ENCODE peak calls at places on chromosomes 12 and 14, in eight cellular contexts. Q, Y, L, A, P, G, K and R are unnamed samples.

GRCh38 chr12:114673169-114673833 is 10.7 kb downstream of the TBX3 start:
- DNase-seq in G (no peak), P (no peak), A (peak), K (no peak), Y (peak), Q (peak), L (no peak), R (no peak)

GRCh38 chr12:123526542-123527080 is 6.9 kb downstream of the RILPL1 start:
- DNase-seq in Q (no peak), P (no peak), G (peak), A (no peak), Y (no peak), L (no peak), K (no peak), R (no peak)

GRCh38 chr12:38691164-38691563 is 214.2 kb downstream of the CPNE8 start:
- DNase-seq in L (no peak), Y (no peak), G (no peak), Q (no peak), P (no peak), K (no peak), A (peak), R (no peak)

GRCh38 chr12:77940566-77940965 is 109.9 kb downstream of the NAV3 start:
- DNase-seq in Q (no peak), Y (no peak), P (no peak), A (peak), K (no peak), L (no peak), G (no peak), R (no peak)

GRCh38 chr14:30883508-30884294 is 9.3 kb downstream of the COCH start:
- DNase-seq in Q (no peak), Y (no peak), L (no peak), P (no peak), K (no peak), A (no peak), G (no peak), R (no peak)

GRCh38 chr14:28653521-28653920 is 113.1 kb upstream of the FOXG1 start:
- DNase-seq in G (no peak), K (no peak), P (no peak), Y (no peak), A (peak), L (no peak), Q (no peak), R (no peak)

GRCh38 chr12:121872546-121873223 is 14.0 kb upstream of the HPD start:
- DNase-seq in Q (no peak), A (peak), K (no peak), L (no peak), P (no peak), G (peak), Y (no peak), R (no peak)

GRCh38 chr12:107884769-107885694 is 110.5 kb downstream of the ASCL4 start:
- DNase-seq in L (peak), Y (peak), A (peak), K (no peak), Q (peak), P (peak), G (peak), R (no peak)

GRCh38 chr12:25959069-25959961 is 833 bp downstream of the RASSF8 start:
- DNase-seq in L (no peak), G (peak), P (peak), K (no peak), Y (peak), A (peak), Q (peak), R (no peak)

GRCh38 chr14:95055318-95055717 is 102.0 kb downstream of the DICER1 start:
- DNase-seq in G (no peak), Y (no peak), Q (no peak), A (no peak), L (no peak), P (no peak), K (no peak), R (no peak)

DNA sequence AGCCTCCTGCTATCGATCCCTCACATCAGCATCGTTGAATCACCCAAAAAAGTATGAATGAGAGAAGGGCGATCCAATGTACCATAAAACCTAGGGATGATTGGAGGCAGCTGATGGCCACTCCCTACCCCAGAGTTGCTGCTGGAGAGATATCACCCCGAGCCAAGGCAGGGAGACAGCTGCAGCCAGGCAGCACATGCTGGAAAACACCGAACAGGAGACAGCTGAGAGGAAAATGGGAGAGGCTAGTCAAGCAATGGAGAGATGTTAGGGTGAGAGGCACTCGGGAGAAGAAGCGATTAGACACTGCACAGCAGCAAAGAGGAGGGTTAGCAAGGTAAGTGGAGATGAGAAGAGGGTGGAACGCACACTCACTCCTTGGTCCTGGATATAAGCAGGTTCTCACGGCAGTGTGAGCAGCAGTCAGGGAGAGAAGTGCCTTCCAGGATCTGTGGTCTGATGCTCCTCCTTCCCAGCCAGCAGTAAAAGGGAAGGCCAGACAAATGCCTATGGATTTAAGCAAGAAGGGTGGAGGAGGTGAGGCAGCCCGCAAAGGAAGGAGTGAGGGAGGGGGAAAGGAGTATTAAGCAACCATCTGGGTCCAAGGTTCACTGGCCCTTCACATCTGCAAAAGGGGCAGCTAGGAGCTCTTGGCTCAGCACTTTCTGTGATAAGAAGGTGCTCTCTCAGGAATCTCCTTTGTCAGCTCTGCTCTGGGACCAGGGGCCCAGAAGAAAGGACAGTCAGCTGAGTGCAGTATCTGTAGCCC is at the start of gene SLC7A7:
- DNase-seq in Y (no peak), L (peak), Q (no peak), G (no peak), A (no peak), P (no peak), K (no peak), R (no peak)
- H3K27ac ChIP-seq in Y (no peak), L (peak), Q (peak), G (no peak), A (no peak), P (peak), K (peak), R (peak)

GRCh38 chr14:100146548-100147091 is 12.8 kb downstream of the DEGS2 start:
- DNase-seq in K (no peak), A (no peak), G (no peak), Y (no peak), P (no peak), Q (no peak), L (no peak), R (no peak)

GRCh38 chr14:100145682-100146464 is 13.6 kb downstream of the DEGS2 start:
- DNase-seq in G (peak), P (no peak), L (no peak), A (no peak), Q (no peak), K (no peak), Y (no peak), R (no peak)

GRCh38 chr14:100143934-100144333 is 15.5 kb downstream of the DEGS2 start:
- DNase-seq in Y (no peak), P (no peak), G (no peak), Q (no peak), K (no peak), A (no peak), L (no peak), R (no peak)

GRCh38 chr14:100144645-100144995 is 14.8 kb downstream of the DEGS2 start:
- DNase-seq in K (no peak), A (no peak), G (no peak), Y (no peak), Q (no peak), L (no peak), P (no peak), R (no peak)

GRCh38 chr14:100144996-100145646 is 14.3 kb downstream of the DEGS2 start:
- DNase-seq in K (no peak), Y (no peak), P (no peak), G (no peak), L (no peak), A (no peak), Q (no peak), R (no peak)
- H3K27ac ChIP-seq in K (peak), Y (no peak), P (peak), G (no peak), L (no peak), A (no peak), Q (no peak), R (no peak)

DNA sequence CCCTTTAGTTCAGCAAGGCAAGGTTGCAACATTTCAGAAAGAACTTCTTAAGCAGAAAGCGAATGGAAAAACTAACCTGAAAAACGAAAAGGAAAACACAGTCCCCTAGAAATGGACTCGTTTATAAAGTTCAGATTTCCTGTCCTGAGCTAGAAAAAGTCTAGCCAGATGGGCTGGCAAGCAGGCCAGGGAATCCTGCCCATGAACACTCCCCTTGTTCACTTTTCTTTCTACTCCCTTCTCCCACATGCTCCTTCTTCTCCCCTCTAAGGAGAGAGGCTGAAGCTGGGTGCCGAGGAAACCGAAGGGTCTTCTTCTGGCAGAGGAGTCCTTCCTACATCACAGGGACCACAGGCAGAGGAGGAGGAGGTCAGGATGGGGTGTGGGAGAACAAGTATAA is 27.1 kb downstream of the LTBP2 start:
- DNase-seq in P (no peak), L (no peak), G (no peak), K (no peak), Y (no peak), Q (no peak), A (no peak), R (no peak)
- H3K27ac ChIP-seq in P (no peak), L (no peak), G (no peak), K (peak), Y (no peak), Q (no peak), A (peak), R (peak)

GRCh38 chr14:101814869-101815268 is 53.4 kb downstream of the PPP2R5C start:
- DNase-seq in G (no peak), L (no peak), Q (no peak), P (no peak), K (no peak), A (no peak), Y (no peak), R (no peak)
- H3K27ac ChIP-seq in G (no peak), L (peak), Q (peak), P (no peak), K (peak), A (no peak), Y (no peak), R (no peak)

GRCh38 chr12:89826468-89826867 is 117.8 kb upstream of the ATP2B1 start:
- DNase-seq in Y (no peak), L (no peak), P (no peak), K (no peak), Q (no peak), G (no peak), A (no peak), R (no peak)
- H3K27ac ChIP-seq in Y (no peak), L (no peak), P (no peak), K (no peak), Q (no peak), G (no peak), A (no peak), R (no peak)

GRCh38 chr12:3999904-4000303 is 126.7 kb upstream of the PARP11 start:
- DNase-seq in K (no peak), L (no peak), G (no peak), P (no peak), Q (no peak), A (no peak), Y (no peak), R (no peak)
- H3K27ac ChIP-seq in K (no peak), L (no peak), G (no peak), P (peak), Q (no peak), A (no peak), Y (no peak), R (no peak)

GRCh38 chr14:51711505-51711904 is 59.8 kb downstream of the FRMD6 start:
- DNase-seq in Q (no peak), L (no peak), A (no peak), Y (no peak), P (no peak), G (no peak), K (no peak), R (no peak)

GRCh38 chr14:51719970-51720369 is 68.3 kb downstream of the FRMD6 start:
- DNase-seq in Y (no peak), Q (peak), G (no peak), P (no peak), A (no peak), K (no peak), L (no peak), R (no peak)

GRCh38 chr14:51715742-51716141 is 64.0 kb downstream of the FRMD6 start:
- DNase-seq in A (no peak), G (no peak), Q (no peak), P (no peak), Y (peak), L (no peak), K (no peak), R (no peak)

GRCh38 chr14:51716610-51717009 is 64.9 kb downstream of the FRMD6 start:
- DNase-seq in L (no peak), P (no peak), G (no peak), Y (no peak), K (no peak), Q (no peak), A (peak), R (no peak)

DNA sequence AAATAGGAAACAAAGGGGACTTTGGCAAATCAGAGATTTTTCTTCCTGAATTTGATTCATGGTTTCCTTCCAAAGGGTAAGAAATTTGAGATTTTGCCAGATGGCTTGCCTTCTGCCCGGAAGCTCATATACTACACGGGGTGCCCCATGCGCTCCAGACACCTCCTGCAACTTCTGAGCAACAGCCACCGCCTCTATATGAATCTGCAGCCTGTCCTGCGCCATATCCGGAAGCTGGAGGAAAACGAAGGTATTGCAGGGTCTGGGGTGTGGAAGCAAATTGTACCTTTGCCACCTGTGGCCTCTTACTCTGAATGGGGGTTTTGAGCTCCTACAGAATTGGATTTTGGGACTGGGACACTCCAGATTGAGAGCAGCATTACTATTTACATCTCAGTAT is 63.5 kb downstream of the FRMD6 start:
- DNase-seq in K (no peak), P (no peak), L (no peak), Y (no peak), G (no peak), A (no peak), Q (no peak), R (no peak)
- H3K27ac ChIP-seq in K (no peak), P (no peak), L (no peak), Y (no peak), G (no peak), A (no peak), Q (no peak), R (no peak)

GRCh38 chr14:60585676-60586075 is 63.6 kb downstream of the SIX1 start:
- DNase-seq in K (no peak), Y (no peak), P (no peak), Q (no peak), L (no peak), G (no peak), A (no peak), R (no peak)
- H3K27ac ChIP-seq in K (no peak), Y (no peak), P (no peak), Q (no peak), L (no peak), G (no peak), A (no peak), R (no peak)

DNA sequence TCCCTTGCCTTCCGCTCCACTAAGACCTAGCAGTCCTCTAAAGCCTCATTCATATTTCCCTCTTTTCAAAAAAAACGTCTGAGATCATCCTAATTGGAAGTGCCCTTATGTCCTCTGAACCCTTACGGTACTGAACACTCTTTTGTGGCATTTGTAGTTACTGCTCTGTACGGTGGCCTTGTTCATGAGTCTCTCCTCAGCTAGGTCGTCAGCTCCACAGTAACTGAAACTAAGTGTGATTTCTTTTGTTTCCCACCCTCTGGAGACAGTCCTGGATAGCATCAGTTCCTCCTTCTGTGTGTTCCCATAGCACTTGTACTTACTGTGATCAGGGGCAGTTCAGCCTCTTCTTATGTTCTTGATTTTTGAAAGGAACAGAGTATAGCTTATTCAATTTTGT is 49.8 kb downstream of the DAAM1 start:
- DNase-seq in Y (no peak), G (no peak), L (no peak), K (no peak), A (no peak), Q (no peak), P (no peak), R (no peak)
- H3K27ac ChIP-seq in Y (no peak), G (no peak), L (no peak), K (no peak), A (no peak), Q (no peak), P (no peak), R (peak)